ENCODE peak calls at places on chromosomes 16 and 17, in eight cellular contexts. One of them, this sample, is unnamed. For H3K4me1, the result is how much of the 10 kb centered on the place peaks cover.

GRCh38 chr16:83200005-83200779 is 573.4 kb downstream of the CDH13 start:
- DNase-seq in HCT116: no peak
- DNase-seq in cardiac muscle cell: peak
- DNase-seq in stomach: no peak
- DNase-seq in right cardiac atrium: peak
- DNase-seq in uterus: no peak
- DNase-seq in transverse colon: no peak
- DNase-seq in heart right ventricle: peak
- DNase-seq in this sample: no peak

GRCh38 chr16:1817276-1817589 is 9.4 kb downstream of the HAGH start:
- DNase-seq in right cardiac atrium: no peak
- DNase-seq in heart right ventricle: no peak
- DNase-seq in transverse colon: no peak
- DNase-seq in HCT116: no peak
- DNase-seq in cardiac muscle cell: no peak
- DNase-seq in stomach: no peak
- DNase-seq in uterus: no peak
- DNase-seq in this sample: no peak

GRCh38 chr17:50093807-50094206 is 1.3 kb upstream of the PDK2 start:
- DNase-seq in stomach: no peak
- DNase-seq in cardiac muscle cell: no peak
- DNase-seq in HCT116: no peak
- DNase-seq in transverse colon: no peak
- DNase-seq in heart right ventricle: no peak
- DNase-seq in right cardiac atrium: no peak
- DNase-seq in uterus: no peak
- DNase-seq in this sample: no peak

GRCh38 chr16:1105888-1106620 is 10.0 kb upstream of the C1QTNF8 start:
- DNase-seq in cardiac muscle cell: peak
- DNase-seq in uterus: peak
- DNase-seq in HCT116: no peak
- DNase-seq in transverse colon: peak
- DNase-seq in heart right ventricle: peak
- DNase-seq in right cardiac atrium: peak
- DNase-seq in stomach: peak
- DNase-seq in this sample: no peak

GRCh38 chr17:81170727-81171494 is 4.9 kb upstream of the AATK start:
- DNase-seq in HCT116: no peak
- DNase-seq in cardiac muscle cell: no peak
- DNase-seq in uterus: no peak
- DNase-seq in right cardiac atrium: no peak
- DNase-seq in stomach: no peak
- DNase-seq in transverse colon: no peak
- DNase-seq in heart right ventricle: no peak
- DNase-seq in this sample: no peak

GRCh38 chr17:77887464-77888241 is 70.8 kb upstream of the TNRC6C start:
- DNase-seq in stomach: peak
- DNase-seq in heart right ventricle: peak
- DNase-seq in HCT116: no peak
- DNase-seq in transverse colon: peak
- DNase-seq in right cardiac atrium: peak
- DNase-seq in cardiac muscle cell: peak
- DNase-seq in uterus: peak
- DNase-seq in this sample: no peak

GRCh38 chr16:78317871-78318270 is 218.4 kb downstream of the WWOX start:
- DNase-seq in heart right ventricle: no peak
- DNase-seq in right cardiac atrium: peak
- DNase-seq in transverse colon: no peak
- DNase-seq in cardiac muscle cell: no peak
- DNase-seq in stomach: no peak
- DNase-seq in uterus: no peak
- DNase-seq in HCT116: no peak
- DNase-seq in this sample: no peak

GRCh38 chr17:48093341-48094045 is 7.8 kb downstream of the CBX1 start:
- DNase-seq in heart right ventricle: no peak
- DNase-seq in HCT116: no peak
- DNase-seq in uterus: no peak
- DNase-seq in right cardiac atrium: no peak
- DNase-seq in transverse colon: peak
- DNase-seq in stomach: no peak
- DNase-seq in cardiac muscle cell: no peak
- DNase-seq in this sample: no peak

GRCh38 chr17:28252436-28252835 is 66.6 kb upstream of the TMEM97 start:
- DNase-seq in stomach: no peak
- DNase-seq in uterus: no peak
- DNase-seq in heart right ventricle: no peak
- DNase-seq in right cardiac atrium: no peak
- DNase-seq in transverse colon: no peak
- DNase-seq in cardiac muscle cell: no peak
- DNase-seq in HCT116: no peak
- DNase-seq in this sample: no peak

GRCh38 chr16:68658258-68658973 is 13.3 kb downstream of the CDH3 start:
- DNase-seq in heart right ventricle: no peak
- DNase-seq in stomach: no peak
- DNase-seq in HCT116: peak
- DNase-seq in uterus: no peak
- DNase-seq in transverse colon: no peak
- DNase-seq in cardiac muscle cell: peak
- DNase-seq in right cardiac atrium: no peak
- DNase-seq in this sample: no peak

GRCh38 chr17:82153295-82153691 is 55.3 kb upstream of the FASN start:
- DNase-seq in HCT116: no peak
- DNase-seq in transverse colon: no peak
- DNase-seq in uterus: no peak
- DNase-seq in stomach: no peak
- DNase-seq in right cardiac atrium: no peak
- DNase-seq in cardiac muscle cell: no peak
- DNase-seq in heart right ventricle: no peak
- DNase-seq in this sample: no peak

GRCh38 chr16:3595521-3596021 is 15.8 kb downstream of the SLX4 start:
- DNase-seq in stomach: no peak
- DNase-seq in right cardiac atrium: no peak
- DNase-seq in heart right ventricle: no peak
- DNase-seq in cardiac muscle cell: no peak
- DNase-seq in HCT116: no peak
- DNase-seq in transverse colon: no peak
- DNase-seq in uterus: no peak
- DNase-seq in this sample: no peak

GRCh38 chr17:45129426-45129939 is 2.8 kb downstream of the PLCD3 start:
- DNase-seq in cardiac muscle cell: peak
- DNase-seq in right cardiac atrium: no peak
- DNase-seq in transverse colon: peak
- DNase-seq in stomach: no peak
- DNase-seq in HCT116: no peak
- DNase-seq in uterus: no peak
- DNase-seq in heart right ventricle: no peak
- DNase-seq in this sample: no peak

GRCh38 chr16:67752641-67753040 is 33.5 kb upstream of the GFOD2 start:
- DNase-seq in stomach: no peak
- DNase-seq in right cardiac atrium: no peak
- DNase-seq in transverse colon: no peak
- DNase-seq in uterus: no peak
- DNase-seq in heart right ventricle: no peak
- DNase-seq in HCT116: no peak
- DNase-seq in cardiac muscle cell: no peak
- DNase-seq in this sample: no peak

GRCh38 chr16:48194828-48195566 is 39.2 kb upstream of the ABCC12 start:
- DNase-seq in HCT116: no peak
- DNase-seq in transverse colon: no peak
- DNase-seq in heart right ventricle: no peak
- DNase-seq in uterus: no peak
- DNase-seq in cardiac muscle cell: no peak
- DNase-seq in right cardiac atrium: no peak
- DNase-seq in stomach: peak
- DNase-seq in this sample: no peak

GRCh38 chr17:38454528-38454927 is 26.3 kb downstream of the ARHGAP23 start:
- DNase-seq in HCT116: peak
- DNase-seq in transverse colon: peak
- DNase-seq in uterus: peak
- DNase-seq in stomach: peak
- DNase-seq in right cardiac atrium: peak
- DNase-seq in heart right ventricle: peak
- DNase-seq in cardiac muscle cell: no peak
- DNase-seq in this sample: peak
- H3K4me1 ChIP-seq in HCT116: under half
- H3K4me1 ChIP-seq in transverse colon: under half
- H3K4me1 ChIP-seq in uterus: under half
- H3K4me1 ChIP-seq in stomach: under half
- H3K4me1 ChIP-seq in right cardiac atrium: under half
- H3K4me1 ChIP-seq in heart right ventricle: half or more
- H3K4me1 ChIP-seq in cardiac muscle cell: under half
- H3K4me1 ChIP-seq in this sample: half or more

DNA sequence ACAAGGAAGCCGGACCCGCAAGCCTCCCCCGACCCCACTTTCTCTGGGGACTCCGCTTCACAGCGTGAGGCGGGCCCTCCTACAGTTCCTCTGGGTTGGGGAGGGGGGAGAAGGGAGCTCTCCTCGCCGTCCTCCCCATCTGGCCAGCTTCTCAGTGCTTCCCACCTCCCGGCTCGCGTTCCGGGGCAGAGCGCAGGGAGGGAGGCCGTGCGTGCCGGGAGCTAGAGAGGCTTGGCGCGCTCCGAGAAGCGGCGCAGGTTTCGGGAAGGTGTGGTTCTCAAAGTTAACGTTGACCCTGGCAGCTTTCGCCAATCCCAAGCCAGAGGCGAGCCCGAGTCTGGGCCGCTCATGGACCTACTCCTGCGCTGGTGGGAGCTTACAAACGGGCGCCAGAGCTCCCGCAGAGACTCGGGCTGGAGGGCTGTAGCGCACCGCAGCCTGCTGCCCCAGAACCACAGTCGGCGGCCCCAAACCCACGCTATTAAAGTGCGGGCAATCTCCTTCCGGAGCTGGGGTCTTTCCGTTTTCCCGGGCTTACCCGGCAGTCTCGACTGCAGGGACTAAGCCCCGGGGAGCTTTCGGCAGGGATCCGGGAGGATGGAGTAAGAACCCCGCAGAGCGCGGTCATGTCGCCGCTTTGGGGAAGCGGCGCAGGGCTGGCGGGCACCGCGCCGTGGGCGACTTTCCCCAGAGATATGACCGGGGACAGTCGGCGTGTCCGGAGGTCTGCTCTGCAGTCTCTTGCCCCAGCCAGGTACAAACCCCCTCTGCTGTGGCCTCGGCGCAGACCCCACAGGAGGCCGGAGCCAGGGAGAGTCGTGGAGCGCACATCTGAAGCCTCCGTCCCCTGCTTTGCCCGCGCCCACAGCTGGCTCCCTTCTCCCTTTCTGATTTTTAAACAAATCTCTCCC is 797 bp downstream of the CDH11 start:
- DNase-seq in uterus: peak
- DNase-seq in heart right ventricle: peak
- DNase-seq in HCT116: no peak
- DNase-seq in cardiac muscle cell: peak
- DNase-seq in stomach: no peak
- DNase-seq in transverse colon: no peak
- DNase-seq in right cardiac atrium: peak
- DNase-seq in this sample: no peak
- H3K4me1 ChIP-seq in uterus: under half
- H3K4me1 ChIP-seq in heart right ventricle: under half
- H3K4me1 ChIP-seq in HCT116: under half
- H3K4me1 ChIP-seq in cardiac muscle cell: under half
- H3K4me1 ChIP-seq in stomach: under half
- H3K4me1 ChIP-seq in transverse colon: under half
- H3K4me1 ChIP-seq in right cardiac atrium: under half
- H3K4me1 ChIP-seq in this sample: under half

DNA sequence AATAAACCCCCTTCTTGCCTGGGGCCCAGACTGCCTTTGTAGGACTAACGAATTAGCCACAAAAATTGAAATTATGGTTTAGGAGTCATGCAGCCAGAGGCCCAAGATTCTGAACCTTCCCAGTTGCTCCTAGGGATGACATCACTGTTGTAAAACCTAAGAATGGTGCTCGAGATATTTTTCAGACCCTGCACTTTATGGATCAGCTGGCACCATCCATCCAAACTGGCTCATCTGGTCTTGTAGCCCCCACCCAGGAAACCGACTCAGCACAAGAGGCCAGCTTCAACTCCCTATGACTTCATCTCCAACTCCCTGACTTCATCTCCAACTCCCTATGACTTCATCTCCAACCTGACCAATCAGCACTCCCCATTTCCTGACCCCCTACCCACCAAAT is 10.9 kb upstream of the EVPL start:
- DNase-seq in stomach: no peak
- DNase-seq in HCT116: no peak
- DNase-seq in cardiac muscle cell: no peak
- DNase-seq in uterus: no peak
- DNase-seq in heart right ventricle: no peak
- DNase-seq in right cardiac atrium: no peak
- DNase-seq in transverse colon: no peak
- DNase-seq in this sample: no peak
- H3K4me1 ChIP-seq in stomach: under half
- H3K4me1 ChIP-seq in HCT116: under half
- H3K4me1 ChIP-seq in cardiac muscle cell: under half
- H3K4me1 ChIP-seq in uterus: under half
- H3K4me1 ChIP-seq in heart right ventricle: under half
- H3K4me1 ChIP-seq in right cardiac atrium: under half
- H3K4me1 ChIP-seq in transverse colon: under half
- H3K4me1 ChIP-seq in this sample: under half

GRCh38 chr17:61402978-61403845 is 3.6 kb downstream of the TBX2 start:
- DNase-seq in HCT116: no peak
- DNase-seq in transverse colon: no peak
- DNase-seq in cardiac muscle cell: peak
- DNase-seq in heart right ventricle: no peak
- DNase-seq in uterus: peak
- DNase-seq in stomach: no peak
- DNase-seq in right cardiac atrium: no peak
- DNase-seq in this sample: no peak

GRCh38 chr17:61400786-61401279 is 1.2 kb downstream of the TBX2 start:
- DNase-seq in heart right ventricle: no peak
- DNase-seq in transverse colon: no peak
- DNase-seq in cardiac muscle cell: peak
- DNase-seq in HCT116: no peak
- DNase-seq in right cardiac atrium: no peak
- DNase-seq in uterus: peak
- DNase-seq in stomach: no peak
- DNase-seq in this sample: no peak

GRCh38 chr17:61401280-61402072 is 1.8 kb downstream of the TBX2 start:
- DNase-seq in right cardiac atrium: no peak
- DNase-seq in HCT116: no peak
- DNase-seq in stomach: no peak
- DNase-seq in heart right ventricle: no peak
- DNase-seq in transverse colon: no peak
- DNase-seq in uterus: peak
- DNase-seq in cardiac muscle cell: peak
- DNase-seq in this sample: no peak

GRCh38 chr17:61400058-61400785 is 579 bp downstream of the TBX2 start:
- DNase-seq in cardiac muscle cell: peak
- DNase-seq in transverse colon: no peak
- DNase-seq in uterus: peak
- DNase-seq in stomach: no peak
- DNase-seq in HCT116: no peak
- DNase-seq in right cardiac atrium: no peak
- DNase-seq in heart right ventricle: no peak
- DNase-seq in this sample: no peak

DNA sequence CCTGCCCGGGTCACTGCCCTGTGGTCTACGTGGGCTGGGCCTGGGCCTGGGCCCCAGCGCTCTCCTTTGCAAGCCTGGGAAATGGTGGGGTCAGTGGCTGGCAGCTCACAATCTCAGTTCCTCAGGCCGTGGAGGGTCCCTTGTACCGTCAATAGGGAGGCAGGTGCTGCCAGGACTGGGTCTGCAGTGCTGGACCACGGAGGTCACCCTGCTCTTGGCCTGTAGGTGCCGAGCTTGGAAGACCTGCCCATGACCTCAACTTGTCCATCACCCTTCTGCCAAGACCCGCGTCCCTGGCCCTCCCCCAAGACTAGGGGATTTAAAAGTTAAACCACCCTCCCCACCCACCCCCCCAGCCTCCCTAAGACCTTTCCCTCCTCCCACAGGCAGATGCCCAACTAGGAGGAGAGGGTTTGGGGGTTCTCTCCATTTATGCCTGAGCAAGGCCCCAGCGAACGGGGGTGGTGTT is 2.5 kb downstream of the TBX2 start:
- DNase-seq in heart right ventricle: no peak
- DNase-seq in HCT116: no peak
- DNase-seq in uterus: no peak
- DNase-seq in right cardiac atrium: no peak
- DNase-seq in cardiac muscle cell: no peak
- DNase-seq in transverse colon: no peak
- DNase-seq in stomach: no peak
- DNase-seq in this sample: no peak
- H3K4me1 ChIP-seq in heart right ventricle: under half
- H3K4me1 ChIP-seq in HCT116: under half
- H3K4me1 ChIP-seq in uterus: under half
- H3K4me1 ChIP-seq in right cardiac atrium: under half
- H3K4me1 ChIP-seq in cardiac muscle cell: under half
- H3K4me1 ChIP-seq in transverse colon: under half
- H3K4me1 ChIP-seq in stomach: half or more
- H3K4me1 ChIP-seq in this sample: under half

This sample was measured in esophagus squamous epithelium.